ENCODE peak calls at places on chromosomes 11 and 22, in eight cellular contexts. I is pancreas, Z is thyroid gland, F is trophoblast cell, U is mesenchymal stem cell, O is AG09309, L is fibroblast of the aortic adventitia, V is Peyer's patch. E is an unnamed sample.

GRCh38 chr11:103700605-103701004 is 335.8 kb upstream of the DDI1 start:
- DNase-seq in L (peak; percentile 88), F (peak; percentile 32), Z (no peak), O (peak; percentile 72), V (no peak), I (no peak), U (peak; percentile 51), E (peak; percentile 70)

GRCh38 chr11:9169595-9170295 is 78.3 kb upstream of the SCUBE2 start:
- DNase-seq in O (no peak), Z (no peak), V (no peak), L (no peak), U (peak; percentile 32), F (no peak), I (no peak), E (no peak)

GRCh38 chr11:2376751-2377451 is at the start of gene CD81:
- DNase-seq in U (no peak), O (no peak), L (no peak), I (peak; percentile 62), V (peak; percentile 75), F (no peak), Z (peak; percentile 30), E (peak; percentile 18)

GRCh38 chr11:60942207-60942606 is 9.8 kb downstream of the SLC15A3 start:
- DNase-seq in Z (no peak), V (no peak), O (no peak), L (no peak), I (no peak), F (peak; percentile 91), U (no peak), E (no peak)

GRCh38 chr22:19716041-19716828 is 1.9 kb downstream of the SEPTIN5 start:
- DNase-seq in U (no peak), O (no peak), L (no peak), Z (no peak), I (no peak), V (no peak), F (no peak), E (no peak)

GRCh38 chr11:120031612-120032600 is 106.0 kb downstream of the TRIM29 start:
- DNase-seq in V (no peak), O (no peak), Z (peak; percentile 66), F (no peak), U (no peak), I (no peak), L (no peak), E (no peak)

GRCh38 chr22:17890892-17891291 is 116.6 kb upstream of the BID start:
- DNase-seq in V (no peak), Z (no peak), O (no peak), I (no peak), L (no peak), F (no peak), U (no peak), E (no peak)

GRCh38 chr22:20567993-20568417 is 60.6 kb downstream of the MED15 start:
- DNase-seq in F (peak; percentile 55), U (peak; percentile 71), I (no peak), Z (no peak), V (peak; percentile 49), O (no peak), L (peak; percentile 67), E (no peak)

GRCh38 chr22:20009582-20010306 is 6.9 kb downstream of the ARVCF start:
- DNase-seq in O (no peak), U (no peak), I (no peak), Z (no peak), V (no peak), F (no peak), L (no peak), E (no peak)

GRCh38 chr22:50247748-50248147 is 2.9 kb upstream of the TUBGCP6 start:
- DNase-seq in I (peak; percentile 56), U (peak; percentile 72), F (peak; percentile 34), O (no peak), V (peak; percentile 75), Z (no peak), L (peak; percentile 40), E (no peak)

GRCh38 chr11:2204361-2205213 is 33.0 kb upstream of the TH start:
- DNase-seq in O (no peak), L (no peak), I (peak; percentile 7), U (no peak), F (peak; percentile 98), Z (no peak), V (peak; percentile 52), E (no peak)

GRCh38 chr11:66151273-66151672 is 81.2 kb downstream of the PACS1 start:
- DNase-seq in F (no peak), L (no peak), Z (no peak), U (no peak), V (no peak), O (no peak), I (no peak), E (no peak)

GRCh38 chr11:86699036-86699791 is 26.8 kb upstream of the ME3 start:
- DNase-seq in Z (no peak), V (no peak), L (peak; percentile 59), F (no peak), U (no peak), O (no peak), I (no peak), E (peak; percentile 55)

GRCh38 chr11:1067812-1068496 is 6.7 kb upstream of the MUC2 start:
- DNase-seq in I (no peak), L (no peak), V (no peak), Z (no peak), F (no peak), O (no peak), U (no peak), E (no peak)

GRCh38 chr11:66032962-66033735 is 6.9 kb upstream of the CATSPER1 start:
- DNase-seq in I (no peak), U (no peak), O (no peak), L (no peak), F (no peak), V (no peak), Z (no peak), E (no peak)

GRCh38 chr11:80182906-80183305 is 742.1 kb upstream of the TENM4 start:
- DNase-seq in O (no peak), U (peak; percentile 62), Z (no peak), F (no peak), V (no peak), L (no peak), I (no peak), E (no peak)

GRCh38 chr11:11545285-11546275 is 76.2 kb downstream of the GALNT18 start:
- DNase-seq in I (no peak), Z (peak; percentile 63), F (no peak), V (no peak), U (no peak), L (no peak), O (no peak), E (no peak)

GRCh38 chr11:45517171-45517770 is 148.2 kb downstream of the CHST1 start:
- DNase-seq in L (no peak), Z (no peak), I (no peak), F (no peak), V (no peak), U (no peak), O (no peak), E (no peak)

GRCh38 chr11:115778928-115779650 is 274.9 kb upstream of the CADM1 start:
- DNase-seq in Z (no peak), L (no peak), V (no peak), I (no peak), U (no peak), F (no peak), O (no peak), E (no peak)

GRCh38 chr11:74175923-74176322 is 4.8 kb downstream of the PPME1 start:
- DNase-seq in V (no peak), L (no peak), I (no peak), Z (no peak), O (no peak), F (no peak), U (no peak), E (no peak)
- H3K4me3 ChIP-seq in V (no peak overlapping the region), L (no peak overlapping the region), I (no peak overlapping the region), Z (no peak overlapping the region), O (no peak overlapping the region), F (no peak overlapping the region), U (no peak overlapping the region), E (no peak overlapping the region)

GRCh38 chr11:68266936-68267880 is 4.6 kb downstream of the C11orf24 start:
- DNase-seq in F (no peak), O (no peak), L (peak; percentile 12), V (no peak), U (peak; percentile 16), I (no peak), Z (no peak), E (no peak)
- H3K4me3 ChIP-seq in F (no peak overlapping the region), O (no peak overlapping the region), L (no peak overlapping the region), V (no peak overlapping the region), U (no peak overlapping the region), I (no peak overlapping the region), Z (no peak overlapping the region), E (no peak overlapping the region)

DNA sequence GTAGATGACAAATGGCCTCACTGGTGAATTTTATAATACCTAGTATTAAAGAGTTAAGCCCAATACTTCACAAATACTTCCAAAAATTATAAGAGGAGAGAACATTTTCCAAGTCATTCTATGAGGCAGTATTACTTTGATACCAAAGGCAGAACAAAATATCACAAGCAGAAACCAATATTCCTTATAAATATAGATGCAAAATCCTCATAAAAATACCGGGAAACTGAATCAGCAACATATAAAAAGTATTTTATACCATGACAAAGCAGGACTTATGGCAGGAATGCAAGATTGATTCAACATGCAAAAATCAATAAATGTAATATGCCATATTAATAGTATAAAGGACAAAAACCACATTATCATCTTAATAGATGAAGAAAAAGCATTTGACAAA is 22.1 kb upstream of the AMPD3 start:
- DNase-seq in I (no peak), U (no peak), O (no peak), Z (no peak), F (no peak), V (no peak), L (no peak), E (no peak)
- H3K4me3 ChIP-seq in I (no peak overlapping the region), U (no peak overlapping the region), O (no peak overlapping the region), Z (no peak overlapping the region), F (no peak overlapping the region), V (no peak overlapping the region), L (no peak overlapping the region), E (no peak overlapping the region)

GRCh38 chr22:37566903-37567798 is 6.9 kb downstream of the CDC42EP1 start:
- DNase-seq in V (peak; percentile 94), O (no peak), U (peak; percentile 57), L (peak; percentile 59), F (peak; percentile 82), Z (peak; percentile 87), I (peak; percentile 92), E (peak; percentile 93)
- H3K4me3 ChIP-seq in V (peak overlapping the region; percentile 16), O (no peak overlapping the region), U (no peak overlapping the region), L (no peak overlapping the region), F (no peak overlapping the region), Z (no peak overlapping the region), I (no peak overlapping the region), E (no peak overlapping the region)